ENCODE peak calls at places on chromosomes 7 and 10, in five cellular contexts. R, G, M, S and H are unnamed samples.

GRCh38 chr10:132461683-132462231 is 64.8 kb downstream of the PWWP2B start:
- DNase-seq in R (no peak), G (peak), M (no peak), S (no peak), H (no peak)

GRCh38 chr7:28298870-28299484 is 113.3 kb upstream of the CREB5 start:
- DNase-seq in R (peak), G (no peak), M (no peak), S (peak), H (no peak)

GRCh38 chr7:113076703-113077102 is 9.9 kb downstream of the GPR85 start:
- DNase-seq in R (no peak), G (no peak), M (no peak), S (no peak), H (no peak)

GRCh38 chr10:130432271-130432670 is 296.1 kb downstream of the GLRX3 start:
- DNase-seq in R (no peak), G (no peak), M (no peak), S (no peak), H (no peak)

GRCh38 chr7:7100432-7100849 is 81.9 kb upstream of the C1GALT1 start:
- DNase-seq in R (no peak), G (no peak), M (peak), S (no peak), H (no peak)

GRCh38 chr10:119059557-119059956 is 21.1 kb downstream of the EIF3A start:
- DNase-seq in R (no peak), G (no peak), M (no peak), S (no peak), H (no peak)

GRCh38 chr10:103197177-103197576 is 4.1 kb upstream of the NT5C2 start:
- DNase-seq in R (peak), G (peak), M (no peak), S (peak), H (peak)

GRCh38 chr7:4738711-4739527 is 36.5 kb upstream of the AP5Z1 start:
- DNase-seq in R (peak), G (no peak), M (no peak), S (no peak), H (peak)

GRCh38 chr10:103763374-103764202 is 91.8 kb downstream of the SH3PXD2A start:
- DNase-seq in R (peak), G (no peak), M (no peak), S (no peak), H (no peak)